ENCODE peak calls at places on chromosomes 6 and 20, in four cellular contexts. M is H1, I is H9, X is mesendoderm. L is an unnamed sample.

GRCh38 chr6:160067564-160067963 is 54.1 kb upstream of the SLC22A1 start:
- DNase-seq in M (no peak), I (no peak), X (no peak), L (no peak)

GRCh38 chr20:45911486-45912343 is at the start of gene PLTP:
- DNase-seq in M (no peak), I (peak), X (peak), L (peak)

GRCh38 chr6:69861986-69862385 is 4.4 kb upstream of the COL19A1 start:
- DNase-seq in M (no peak), I (no peak), X (peak), L (no peak)

GRCh38 chr6:43702522-43703440 is 15.2 kb upstream of the MRPS18A start:
- DNase-seq in M (peak), I (peak), X (peak), L (peak)

GRCh38 chr6:3751730-3752537 is 421 bp upstream of the PXDC1 start:
- DNase-seq in M (no peak), I (peak), X (peak), L (peak)

GRCh38 chr6:72525821-72526550 is 95.9 kb upstream of the KCNQ5 start:
- DNase-seq in M (no peak), I (no peak), X (no peak), L (no peak)

GRCh38 chr6:167985911-167986595 is 11.4 kb upstream of the KIF25 start:
- DNase-seq in M (no peak), I (no peak), X (no peak), L (no peak)

GRCh38 chr6:14118091-14118439 is 493 bp downstream of the CD83 start:
- DNase-seq in M (no peak), I (no peak), X (no peak), L (no peak)

GRCh38 chr20:6120491-6120988 is 2.3 kb downstream of the FERMT1 start:
- DNase-seq in M (no peak), I (no peak), X (no peak), L (no peak)

GRCh38 chr6:53432318-53433161 is 83.8 kb upstream of the ELOVL5 start:
- DNase-seq in M (no peak), I (no peak), X (no peak), L (no peak)

GRCh38 chr20:59412251-59412650 is 111.8 kb downstream of the EDN3 start:
- DNase-seq in M (no peak), I (no peak), X (no peak), L (no peak)

GRCh38 chr6:122180132-122180531 is 219.3 kb upstream of the HSF2 start:
- DNase-seq in M (no peak), I (no peak), X (peak), L (no peak)

GRCh38 chr20:56285496-56285895 is 37.0 kb downstream of the MC3R start:
- DNase-seq in M (no peak), I (no peak), X (no peak), L (no peak)

GRCh38 chr6:106145741-106146227 is 59.6 kb downstream of the PRDM1 start:
- DNase-seq in M (no peak), I (no peak), X (peak), L (no peak)

GRCh38 chr20:17594443-17594842 is 24.6 kb downstream of the DSTN start:
- DNase-seq in M (no peak), I (no peak), X (peak), L (no peak)

GRCh38 chr6:139135578-139136545 is 982 bp downstream of the HECA start:
- DNase-seq in M (no peak), I (no peak), X (peak), L (no peak)

GRCh38 chr20:62347445-62347844 is 19.7 kb downstream of the LAMA5 start:
- DNase-seq in M (no peak), I (no peak), X (no peak), L (no peak)

GRCh38 chr6:79601020-79601609 is 30.0 kb upstream of the SH3BGRL2 start:
- DNase-seq in M (no peak), I (no peak), X (no peak), L (no peak)

GRCh38 chr20:58870293-58871014 is 17.9 kb downstream of the GNAS start:
- DNase-seq in M (no peak), I (peak), X (peak), L (peak)

GRCh38 chr20:17875106-17875980 is 93.3 kb downstream of the SNX5 start:
- DNase-seq in M (no peak), I (no peak), X (no peak), L (no peak)

GRCh38 chr6:152356659-152357058 is 280.5 kb downstream of the SYNE1 start:
- DNase-seq in M (no peak), I (no peak), X (peak), L (no peak)

GRCh38 chr6:14880052-14880451 is 365.8 kb upstream of the JARID2 start:
- DNase-seq in M (no peak), I (no peak), X (no peak), L (no peak)

GRCh38 chr6:44002591-44003344 is 124.5 kb downstream of the MRPL14 start:
- DNase-seq in M (peak), I (peak), X (peak), L (no peak)

GRCh38 chr6:148343028-148343374 is 363 bp downstream of the SASH1 start:
- DNase-seq in M (no peak), I (peak), X (peak), L (no peak)

GRCh38 chr20:39851459-39851858 is 837.6 kb downstream of the MAFB start:
- DNase-seq in M (no peak), I (no peak), X (no peak), L (no peak)

GRCh38 chr20:23368316-23369110 is 6.5 kb downstream of the GZF1 start:
- DNase-seq in M (no peak), I (no peak), X (no peak), L (no peak)

GRCh38 chr6:108114861-108115597 is 40.5 kb upstream of the OSTM1 start:
- DNase-seq in M (no peak), I (peak), X (peak), L (peak)

GRCh38 chr6:25928562-25929324 is 1.7 kb downstream of the SLC17A2 start:
- DNase-seq in M (no peak), I (no peak), X (no peak), L (no peak)

GRCh38 chr6:132811276-132811675 is 3.1 kb upstream of the RPS12 start:
- DNase-seq in M (no peak), I (no peak), X (no peak), L (no peak)

GRCh38 chr20:2301164-2301622 is 5.4 kb downstream of the TGM3 start:
- DNase-seq in M (no peak), I (no peak), X (peak), L (no peak)

GRCh38 chr6:94190030-94190429 is 770.7 kb upstream of the EPHA7 start:
- DNase-seq in M (no peak), I (no peak), X (no peak), L (no peak)

GRCh38 chr6:55445648-55446204 is 118.5 kb downstream of the GFRAL start:
- DNase-seq in M (no peak), I (no peak), X (peak), L (peak)

GRCh38 chr6:195861-196360 is 96.4 kb upstream of the DUSP22 start:
- DNase-seq in M (no peak), I (no peak), X (no peak), L (no peak)

GRCh38 chr6:32190946-32191677 is 1.1 kb upstream of the PBX2 start:
- DNase-seq in M (no peak), I (peak), X (no peak), L (no peak)

GRCh38 chr6:131602913-131603312 is 25.1 kb downstream of the MED23 start:
- DNase-seq in M (no peak), I (no peak), X (no peak), L (no peak)

GRCh38 chr6:38604700-38605099 is 35.0 kb downstream of the BTBD9 start:
- DNase-seq in M (no peak), I (no peak), X (no peak), L (no peak)

GRCh38 chr6:41066867-41067304 is 5.3 kb downstream of the OARD1 start:
- DNase-seq in M (no peak), I (peak), X (peak), L (peak)

GRCh38 chr20:48975955-48976354 is 54.4 kb downstream of the ARFGEF2 start:
- DNase-seq in M (no peak), I (no peak), X (no peak), L (no peak)

DNA sequence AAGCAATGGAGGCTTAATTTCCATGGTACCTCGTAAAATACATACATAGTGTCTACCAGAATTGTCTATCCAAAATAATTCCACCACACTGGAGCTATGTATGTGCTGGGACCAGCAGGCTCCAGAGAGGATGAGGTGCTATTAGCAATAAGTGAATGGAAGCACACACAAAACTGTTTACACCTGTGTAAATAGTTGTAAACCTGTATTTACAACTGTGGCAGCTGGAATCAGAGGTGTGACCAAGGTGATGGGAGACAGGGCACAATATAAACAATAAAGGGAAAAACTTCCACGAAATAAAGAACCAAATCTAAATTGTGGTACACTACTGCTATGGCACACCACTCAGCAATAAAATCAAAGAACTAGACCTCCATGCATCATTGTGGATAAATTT is 14.4 kb downstream of the RARS2 start:
- DNase-seq in M (no peak), I (no peak), X (no peak), L (no peak)
- H2BK15ac ChIP-seq in M (no peak), I (no peak), X (no peak), L (no peak)

GRCh38 chr6:142013875-142014495 is 118.7 kb upstream of the GJE1 start:
- DNase-seq in M (no peak), I (no peak), X (no peak), L (no peak)

GRCh38 chr6:142015011-142015410 is 117.7 kb upstream of the GJE1 start:
- DNase-seq in M (no peak), I (peak), X (peak), L (no peak)

GRCh38 chr6:142011775-142012174 is 121.0 kb upstream of the GJE1 start:
- DNase-seq in M (no peak), I (no peak), X (no peak), L (no peak)

GRCh38 chr6:142013286-142013685 is 119.4 kb upstream of the GJE1 start:
- DNase-seq in M (no peak), I (no peak), X (no peak), L (no peak)

GRCh38 chr6:142014515-142014914 is 118.2 kb upstream of the GJE1 start:
- DNase-seq in M (no peak), I (no peak), X (no peak), L (no peak)
- H2BK15ac ChIP-seq in M (no peak), I (no peak), X (peak), L (no peak)

DNA sequence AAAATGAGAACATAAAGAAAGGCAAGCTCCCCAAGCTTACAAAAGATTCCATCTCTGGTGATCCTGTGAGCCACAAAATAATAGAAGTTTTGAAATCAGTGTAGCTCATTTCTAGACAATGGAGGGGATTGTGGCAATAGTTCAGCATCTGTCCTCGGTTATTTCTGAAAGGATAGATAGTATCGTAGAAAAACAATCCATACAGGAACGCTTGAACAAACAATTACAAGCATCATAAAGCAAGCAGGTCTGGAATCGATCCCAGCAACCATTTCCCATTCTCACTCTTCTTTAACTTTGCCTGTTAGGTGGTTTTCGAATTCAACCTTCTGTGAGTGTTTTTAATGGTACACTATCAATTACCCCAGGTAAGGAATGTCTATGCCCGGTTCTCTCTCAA is 931.1 kb downstream of the KIF16B start:
- DNase-seq in M (no peak), I (no peak), X (no peak), L (no peak)
- H2BK15ac ChIP-seq in M (no peak), I (no peak), X (no peak), L (no peak)

GRCh38 chr6:47182291-47182957 is 127.3 kb downstream of the TNFRSF21 start:
- DNase-seq in M (no peak), I (no peak), X (no peak), L (no peak)

GRCh38 chr6:47180633-47181032 is 129.1 kb downstream of the TNFRSF21 start:
- DNase-seq in M (peak), I (peak), X (peak), L (no peak)

GRCh38 chr6:47187108-47187507 is 122.6 kb downstream of the TNFRSF21 start:
- DNase-seq in M (no peak), I (no peak), X (no peak), L (no peak)

GRCh38 chr6:47179286-47179685 is 130.4 kb downstream of the TNFRSF21 start:
- DNase-seq in M (no peak), I (no peak), X (no peak), L (no peak)

GRCh38 chr6:47181681-47182080 is 128.0 kb downstream of the TNFRSF21 start:
- DNase-seq in M (no peak), I (no peak), X (no peak), L (no peak)
- H2BK15ac ChIP-seq in M (no peak), I (no peak), X (no peak), L (no peak)

DNA sequence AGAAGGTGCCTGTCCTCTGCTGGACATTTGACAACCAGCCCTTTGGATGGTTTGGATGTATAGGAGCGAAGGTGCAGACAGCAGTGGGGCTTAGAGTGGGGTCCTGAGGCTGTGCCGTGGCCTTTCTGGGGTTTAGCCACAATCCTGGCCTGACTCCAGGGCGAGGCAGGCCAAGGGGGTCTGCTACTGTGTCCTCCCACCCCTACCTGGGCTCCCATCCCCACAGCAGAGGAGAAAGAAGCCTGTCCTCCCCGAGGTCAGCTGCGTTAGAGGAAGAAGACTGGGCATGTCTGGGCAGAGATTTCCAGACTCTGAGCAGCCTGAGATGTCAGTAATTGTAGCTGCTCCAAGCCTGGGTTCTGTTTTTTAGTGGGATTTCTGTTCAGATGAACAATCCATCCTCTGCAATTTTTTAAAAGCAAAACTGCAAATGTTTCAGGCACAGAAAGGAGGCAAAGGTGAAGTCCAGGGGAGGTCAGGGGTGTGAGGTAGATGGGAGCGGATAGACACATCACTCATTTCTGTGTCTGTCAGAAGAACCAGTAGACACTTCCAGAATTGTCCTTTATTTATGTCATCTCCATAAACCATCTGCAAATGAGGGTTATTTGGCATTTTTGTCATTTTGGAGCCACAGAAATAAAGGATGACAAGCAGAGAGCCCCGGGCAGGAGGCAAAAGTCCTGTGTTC is 1.3 kb upstream of the CDKN1A start:
- DNase-seq in M (no peak), I (no peak), X (no peak), L (no peak)
- H2BK15ac ChIP-seq in M (no peak), I (no peak), X (no peak), L (no peak)

GRCh38 chr6:155483858-155484257 is 28.2 kb upstream of the NOX3 start:
- DNase-seq in M (no peak), I (no peak), X (no peak), L (no peak)
- H2BK15ac ChIP-seq in M (no peak), I (no peak), X (no peak), L (no peak)

GRCh38 chr20:10636326-10636818 is 37.4 kb downstream of the JAG1 start:
- DNase-seq in M (no peak), I (no peak), X (no peak), L (no peak)

GRCh38 chr20:10635476-10636208 is 38.2 kb downstream of the JAG1 start:
- DNase-seq in M (no peak), I (no peak), X (no peak), L (no peak)

GRCh38 chr20:10633708-10634107 is 40.1 kb downstream of the JAG1 start:
- DNase-seq in M (no peak), I (no peak), X (no peak), L (no peak)

GRCh38 chr20:10634190-10634589 is 39.6 kb downstream of the JAG1 start:
- DNase-seq in M (no peak), I (no peak), X (no peak), L (no peak)

GRCh38 chr20:10634683-10635411 is 39.0 kb downstream of the JAG1 start:
- DNase-seq in M (no peak), I (no peak), X (no peak), L (no peak)
- H2BK15ac ChIP-seq in M (no peak), I (no peak), X (no peak), L (no peak)

GRCh38 chr6:30780642-30780920 is 36.2 kb upstream of the IER3 start:
- DNase-seq in M (no peak), I (no peak), X (no peak), L (no peak)

GRCh38 chr6:30781697-30782424 is 37.5 kb upstream of the IER3 start:
- DNase-seq in M (no peak), I (no peak), X (peak), L (no peak)

GRCh38 chr6:30779850-30780641 is 35.7 kb upstream of the IER3 start:
- DNase-seq in M (no peak), I (no peak), X (no peak), L (no peak)

GRCh38 chr6:30781362-30781696 is 37.0 kb upstream of the IER3 start:
- DNase-seq in M (no peak), I (no peak), X (no peak), L (no peak)

GRCh38 chr6:30782425-30783014 is 38.2 kb upstream of the IER3 start:
- DNase-seq in M (no peak), I (no peak), X (no peak), L (no peak)
- H2BK15ac ChIP-seq in M (no peak), I (no peak), X (no peak), L (no peak)